ENCODE peak calls at places on chromosomes 16 and 17, in five cellular contexts. Y, R, X, U and W are unnamed samples.

GRCh38 chr17:57045868-57046671 is 39.0 kb upstream of the AKAP1 start:
- DNase-seq in Y (peak; percentile 70), R (peak; percentile 67), U (no peak), X (no peak), W (no peak)

GRCh38 chr17:74601944-74602572 is 10.0 kb upstream of the CD300LD start:
- DNase-seq in R (no peak), X (no peak), U (no peak), Y (no peak), W (no peak)

GRCh38 chr16:48734220-48734619 is 124.2 kb upstream of the N4BP1 start:
- DNase-seq in Y (no peak), X (no peak), R (no peak), U (no peak), W (no peak)

GRCh38 chr17:56577810-56578209 is 15.7 kb upstream of the NOG start:
- DNase-seq in U (no peak), X (no peak), R (no peak), Y (no peak), W (no peak)

GRCh38 chr16:50509521-50510341 is 38.5 kb upstream of the NKD1 start:
- DNase-seq in R (no peak), U (no peak), Y (peak; percentile 31), X (no peak), W (peak; percentile 86)

GRCh38 chr17:7213895-7214299 is 5.7 kb downstream of the DLG4 start:
- DNase-seq in R (peak; percentile 92), Y (peak; percentile 71), U (no peak), X (no peak), W (no peak)

GRCh38 chr16:9612267-9612666 is 520.8 kb downstream of the HAPSTR1 start:
- DNase-seq in Y (no peak), U (no peak), X (no peak), R (no peak), W (no peak)

GRCh38 chr17:20982589-20983358 is 60.0 kb downstream of the USP22 start:
- DNase-seq in U (no peak), X (no peak), Y (peak; percentile 15), R (no peak), W (no peak)

GRCh38 chr16:50156590-50156989 is 3.5 kb downstream of the TENT4B start:
- DNase-seq in U (no peak), Y (no peak), X (no peak), R (no peak), W (no peak)

GRCh38 chr16:86806838-86807351 is 228.5 kb downstream of the FOXL1 start:
- DNase-seq in Y (no peak), R (peak; percentile 38), X (no peak), U (no peak), W (no peak)

GRCh38 chr17:82924214-82924613 is 84.4 kb upstream of the ZNF750 start:
- DNase-seq in U (no peak), R (no peak), X (no peak), Y (no peak), W (no peak)

GRCh38 chr17:28100936-28101335 is 58.5 kb downstream of the NLK start:
- DNase-seq in U (no peak), Y (no peak), R (no peak), X (no peak), W (no peak)

GRCh38 chr17:74585711-74586110 is 6.4 kb downstream of the CD300LD start:
- DNase-seq in Y (no peak), U (no peak), X (no peak), R (no peak), W (no peak)

GRCh38 chr16:54928016-54928356 is 2.7 kb upstream of the IRX5 start:
- DNase-seq in Y (no peak), X (no peak), R (no peak), U (no peak), W (no peak)

GRCh38 chr17:78252111-78252634 is 20.7 kb downstream of the TMEM235 start:
- DNase-seq in U (no peak), Y (peak; percentile 37), X (no peak), R (peak; percentile 66), W (no peak)

GRCh38 chr16:88619859-88620655 is 18.3 kb upstream of the IL17C start:
- DNase-seq in Y (no peak), U (no peak), X (no peak), R (no peak), W (no peak)

GRCh38 chr17:6599364-6599763 is 41.1 kb downstream of the KIAA0753 start:
- DNase-seq in U (no peak), R (no peak), Y (no peak), X (no peak), W (no peak)

GRCh38 chr17:72342582-72343527 is 222.0 kb downstream of the SOX9 start:
- DNase-seq in X (no peak), R (no peak), U (peak; percentile 53), Y (no peak), W (no peak)

GRCh38 chr17:16512011-16512410 is 20.0 kb upstream of the LRRC75A start:
- DNase-seq in Y (no peak), R (no peak), X (no peak), U (no peak), W (no peak)

GRCh38 chr17:588519-588918 is 126.1 kb downstream of the VPS53 start:
- DNase-seq in Y (no peak), U (no peak), X (no peak), R (no peak), W (no peak)

GRCh38 chr16:85334718-85335583 is 222.7 kb upstream of the CIBAR2 start:
- DNase-seq in X (no peak), Y (peak; percentile 91), U (no peak), R (no peak), W (no peak)
- TF ChIP-seq EP300 in X (no peak), Y (no peak), U (no peak), R (no peak), W (no peak)

DNA sequence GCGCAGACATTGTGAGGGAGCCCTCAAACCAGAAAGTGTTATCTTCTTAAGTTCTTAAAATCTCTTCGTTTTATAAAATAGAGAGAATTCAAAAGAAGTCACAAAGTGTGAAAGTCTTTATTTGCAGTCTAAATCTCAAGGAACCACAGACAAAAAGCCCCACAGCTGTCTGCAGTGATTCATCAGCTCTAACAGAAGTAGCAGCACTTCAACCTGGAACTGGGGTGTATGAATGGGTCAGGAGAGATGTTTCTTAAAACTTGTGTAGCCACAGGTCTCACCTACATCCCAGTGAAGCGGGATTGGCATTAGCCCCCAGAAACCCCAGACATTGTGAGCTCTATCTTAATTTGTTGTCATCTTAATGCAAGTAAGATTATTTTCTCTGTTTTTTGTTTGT is 61.1 kb downstream of the CDYL2 start:
- DNase-seq in Y (no peak), U (no peak), X (no peak), R (no peak), W (no peak)
- TF ChIP-seq POLR2A in Y (no peak), U (no peak), X (no peak), R (no peak), W (no peak)

GRCh38 chr17:49990921-49991320 is 4.1 kb downstream of the DLX3 start:
- DNase-seq in X (no peak), R (no peak), U (no peak), Y (no peak), W (no peak)

GRCh38 chr17:49992191-49992932 is 2.7 kb downstream of the DLX3 start:
- DNase-seq in X (no peak), U (no peak), R (no peak), Y (no peak), W (no peak)

GRCh38 chr17:49989518-49989880 is 5.5 kb downstream of the DLX3 start:
- DNase-seq in R (no peak), Y (no peak), U (no peak), X (no peak), W (no peak)

GRCh38 chr17:49992933-49993422 is 2.0 kb downstream of the DLX3 start:
- DNase-seq in U (no peak), Y (no peak), X (no peak), R (no peak), W (no peak)

DNA sequence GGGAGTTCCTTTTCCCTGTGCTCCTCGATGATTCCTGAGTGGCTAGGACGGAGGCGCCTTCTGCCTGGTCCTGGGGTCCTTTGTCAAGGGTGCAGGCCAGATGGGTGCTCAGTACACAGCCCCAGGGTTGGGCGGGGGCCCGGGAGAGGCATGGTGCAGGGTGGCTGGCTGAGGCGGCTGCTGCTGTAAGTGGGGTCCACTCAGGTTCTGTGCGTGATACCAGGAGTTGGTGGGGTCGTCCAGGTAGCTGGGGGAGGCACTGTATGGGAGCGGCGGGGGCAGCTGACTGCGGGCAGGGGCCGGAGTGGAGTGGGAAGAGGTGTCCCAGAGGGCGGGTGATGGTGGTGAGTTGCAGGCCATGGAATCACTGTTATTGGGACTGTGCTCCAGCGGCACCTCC is 3.6 kb downstream of the DLX3 start:
- DNase-seq in X (no peak), Y (no peak), U (no peak), R (no peak), W (no peak)
- H3K27me3 ChIP-seq in X (peaks cover 25% of the 10 kb centered on the region), Y (peaks cover 100% of the 10 kb centered on the region), U (peaks cover 99% of the 10 kb centered on the region), R (peaks cover 87% of the 10 kb centered on the region), W (peaks cover 30% of the 10 kb centered on the region)

GRCh38 chr16:81641403-81642106 is 137.5 kb upstream of the PLCG2 start:
- DNase-seq in U (no peak), X (no peak), Y (no peak), R (no peak), W (no peak)
- TF ChIP-seq EP300 in U (no peak), X (no peak), Y (no peak), R (no peak), W (no peak)